ENCODE peak calls at places on chromosome 17, in five cellular contexts. T is endothelial cell, A is prostate gland, M is fibroblast of the aortic adventitia, B is K562. Z is an unnamed sample.
A peak's percentile ranks its signal among the peaks of the same experiment; 100 is the strongest.

GRCh38 chr17:47719411-47720152 is 13.5 kb upstream of the TBX21 start:
- DNase-seq in B (no peak), T (no peak), A (no peak), M (peak; percentile 46), Z (peak; percentile 57)

GRCh38 chr17:17749921-17750320 is 68.7 kb downstream of the RAI1 start:
- DNase-seq in A (no peak), T (peak; percentile 62), M (peak; percentile 56), B (peak; percentile 66), Z (peak; percentile 70)

GRCh38 chr17:44350733-44351226 is 5.7 kb downstream of the GRN start:
- DNase-seq in A (peak; percentile 41), M (peak; percentile 51), B (peak; percentile 81), T (peak; percentile 87), Z (peak; percentile 84)

GRCh38 chr17:66300956-66301355 is 1.5 kb upstream of the PRKCA start:
- DNase-seq in B (no peak), T (no peak), A (no peak), M (no peak), Z (no peak)

GRCh38 chr17:2749058-2749783 is at the start of gene CCDC92B:
- DNase-seq in M (no peak), A (no peak), T (no peak), B (no peak), Z (no peak)

GRCh38 chr17:9887521-9887920 is 17.6 kb downstream of the RCVRN start:
- DNase-seq in M (no peak), A (no peak), T (no peak), B (no peak), Z (no peak)

GRCh38 chr17:73419896-73420295 is 108.1 kb upstream of the CDC42EP4 start:
- DNase-seq in M (no peak), B (no peak), A (no peak), T (no peak), Z (no peak)

GRCh38 chr17:62790554-62790953 is 17.6 kb downstream of the MARCHF10 start:
- DNase-seq in T (no peak), M (peak; percentile 42), A (no peak), B (no peak), Z (no peak)

GRCh38 chr17:40551874-40552768 is 13.2 kb downstream of the CCR7 start:
- DNase-seq in M (peak; percentile 95), T (no peak), A (no peak), B (no peak), Z (no peak)

GRCh38 chr17:63316100-63316499 is 130.0 kb downstream of the CYB561 start:
- DNase-seq in T (no peak), B (no peak), M (no peak), A (no peak), Z (no peak)

GRCh38 chr17:61477204-61477834 is 25.1 kb downstream of the TBX4 start:
- DNase-seq in B (no peak), A (no peak), T (no peak), M (peak; percentile 33), Z (no peak)

GRCh38 chr17:77383613-77384608 is 243.1 kb downstream of the SEC14L1 start:
- DNase-seq in M (no peak), T (no peak), A (peak; percentile 46), B (no peak), Z (no peak)

GRCh38 chr17:83187782-83188311 is 108.4 kb downstream of the METRNL start:
- DNase-seq in A (no peak), T (no peak), B (no peak), M (no peak), Z (no peak)

GRCh38 chr17:35918665-35919064 is 11.9 kb downstream of the RDM1 start:
- DNase-seq in B (no peak), M (no peak), T (no peak), A (no peak), Z (no peak)

GRCh38 chr17:74639704-74640142 is 16.2 kb upstream of the CD300E start:
- DNase-seq in M (no peak), B (no peak), A (no peak), T (no peak), Z (peak; percentile 43)

GRCh38 chr17:33024688-33025486 is 33.2 kb downstream of the SPACA3 start:
- DNase-seq in B (no peak), A (no peak), T (no peak), M (no peak), Z (no peak)

GRCh38 chr17:82611140-82612058 is 36.8 kb downstream of the WDR45B start:
- DNase-seq in B (peak; percentile 58), A (no peak), T (no peak), M (peak; percentile 46), Z (no peak)

GRCh38 chr17:59840908-59841666 is 51.7 kb downstream of the TUBD1 start:
- DNase-seq in A (no peak), T (no peak), B (no peak), M (peak; percentile 68), Z (no peak)

GRCh38 chr17:75346906-75347305 is 57.7 kb upstream of the SLC25A19 start:
- DNase-seq in B (peak; percentile 54), T (no peak), A (no peak), M (peak; percentile 44), Z (no peak)

GRCh38 chr17:76246080-76247066 is 6.1 kb upstream of the RNF157 start:
- DNase-seq in M (peak; percentile 27), A (no peak), T (no peak), B (no peak), Z (peak; percentile 87)

GRCh38 chr17:21358185-21358584 is 18.0 kb upstream of the KCNJ12 start:
- DNase-seq in M (no peak), B (no peak), A (no peak), T (no peak), Z (no peak)

GRCh38 chr17:32878211-32878610 is 1.3 kb upstream of the MYO1D start:
- DNase-seq in B (no peak), T (no peak), A (peak; percentile 20), M (peak; percentile 65), Z (no peak)

GRCh38 chr17:65485388-65486299 is 75.8 kb downstream of the AXIN2 start:
- DNase-seq in M (peak; percentile 96), B (no peak), A (no peak), T (no peak), Z (no peak)

GRCh38 chr17:34601431-34601830 is 22.0 kb downstream of the TMEM132E start:
- DNase-seq in A (no peak), T (no peak), M (no peak), B (no peak), Z (no peak)

GRCh38 chr17:63694229-63694973 is 5.5 kb downstream of the LIMD2 start:
- DNase-seq in A (no peak), T (no peak), M (no peak), B (no peak), Z (no peak)

GRCh38 chr17:18191071-18191667 is 7.5 kb downstream of the ALKBH5 start:
- DNase-seq in M (peak; percentile 37), T (no peak), A (no peak), B (no peak), Z (no peak)

GRCh38 chr17:1197781-1198490 is 18.2 kb upstream of the ABR start:
- DNase-seq in M (no peak), B (no peak), A (no peak), T (no peak), Z (peak; percentile 85)

GRCh38 chr17:79721993-79722671 is 8.6 kb upstream of the ENPP7 start:
- DNase-seq in B (peak; percentile 47), T (no peak), A (no peak), M (peak; percentile 4), Z (no peak)
- TF ChIP-seq CTCF in B (peak; percentile 57), T (peak; percentile 33), A (no peak), M (peak; percentile 5), Z (no peak)

DNA sequence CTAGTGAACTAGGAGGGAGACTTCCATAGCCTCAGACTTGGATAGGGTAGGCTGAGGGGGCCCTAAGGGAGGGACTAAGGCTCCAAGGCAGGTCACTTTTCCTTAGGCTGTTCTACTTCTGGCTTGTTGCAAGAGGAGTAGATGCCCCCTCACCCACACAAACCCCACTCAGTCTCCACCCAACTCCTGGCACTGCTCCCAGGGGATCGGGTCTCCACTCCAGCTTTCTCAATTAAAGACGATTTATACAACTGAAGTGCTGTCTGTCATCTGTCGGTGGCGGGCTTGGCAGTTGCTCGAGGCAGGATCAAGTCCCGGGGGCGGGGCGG is 215 bp upstream of the CHRNB1 start:
- DNase-seq in M (no peak), T (no peak), A (no peak), B (no peak), Z (no peak)
- TF ChIP-seq CTCF in M (no peak), T (no peak), A (no peak), B (no peak), Z (no peak)

GRCh38 chr17:81523139-81524062 is 4.8 kb upstream of the FSCN2 start:
- DNase-seq in B (peak; percentile 56), M (peak; percentile 63), A (no peak), T (peak; percentile 66), Z (no peak)
- TF ChIP-seq CTCF in B (peak; percentile 67), M (peak; percentile 45), A (no peak), T (peak; percentile 30), Z (no peak)

DNA sequence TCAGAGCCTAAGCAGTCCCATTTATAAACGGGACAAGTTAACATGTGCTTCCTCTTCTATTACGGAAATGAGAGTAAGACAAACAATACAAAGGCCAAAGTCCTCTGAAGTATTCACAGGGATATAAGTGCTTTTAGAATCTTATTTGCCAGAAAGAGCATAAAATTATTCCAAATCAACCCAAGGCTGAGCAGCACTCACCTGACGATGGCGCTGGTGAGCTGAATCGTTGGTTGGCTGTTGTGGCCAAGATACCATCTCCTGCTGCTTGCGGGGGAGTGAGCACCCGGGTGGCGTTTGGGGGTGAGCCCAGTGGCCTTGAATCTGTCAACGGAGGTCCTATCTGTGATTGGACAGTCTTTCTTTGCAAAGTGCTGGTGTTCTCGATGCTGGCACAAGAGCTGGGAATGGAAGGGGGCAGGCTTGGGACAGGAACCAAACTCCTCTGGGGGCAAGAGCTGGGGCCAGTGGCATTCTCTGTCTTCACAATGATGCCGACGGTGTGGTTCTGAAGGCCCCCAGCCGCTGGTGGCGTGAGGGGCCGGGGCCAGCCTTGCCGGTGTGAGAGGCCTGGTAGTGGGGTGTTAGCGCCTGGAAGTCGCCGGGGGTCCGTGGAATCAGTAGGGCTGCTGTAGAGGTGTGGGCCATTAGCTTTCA is 9.5 kb upstream of the DHRS13 start:
- DNase-seq in M (no peak), T (no peak), A (no peak), B (peak; percentile 98), Z (no peak)
- TF ChIP-seq CTCF in M (peak; percentile 24), T (no peak), A (no peak), B (peak; percentile 92), Z (peak; percentile 4)

DNA sequence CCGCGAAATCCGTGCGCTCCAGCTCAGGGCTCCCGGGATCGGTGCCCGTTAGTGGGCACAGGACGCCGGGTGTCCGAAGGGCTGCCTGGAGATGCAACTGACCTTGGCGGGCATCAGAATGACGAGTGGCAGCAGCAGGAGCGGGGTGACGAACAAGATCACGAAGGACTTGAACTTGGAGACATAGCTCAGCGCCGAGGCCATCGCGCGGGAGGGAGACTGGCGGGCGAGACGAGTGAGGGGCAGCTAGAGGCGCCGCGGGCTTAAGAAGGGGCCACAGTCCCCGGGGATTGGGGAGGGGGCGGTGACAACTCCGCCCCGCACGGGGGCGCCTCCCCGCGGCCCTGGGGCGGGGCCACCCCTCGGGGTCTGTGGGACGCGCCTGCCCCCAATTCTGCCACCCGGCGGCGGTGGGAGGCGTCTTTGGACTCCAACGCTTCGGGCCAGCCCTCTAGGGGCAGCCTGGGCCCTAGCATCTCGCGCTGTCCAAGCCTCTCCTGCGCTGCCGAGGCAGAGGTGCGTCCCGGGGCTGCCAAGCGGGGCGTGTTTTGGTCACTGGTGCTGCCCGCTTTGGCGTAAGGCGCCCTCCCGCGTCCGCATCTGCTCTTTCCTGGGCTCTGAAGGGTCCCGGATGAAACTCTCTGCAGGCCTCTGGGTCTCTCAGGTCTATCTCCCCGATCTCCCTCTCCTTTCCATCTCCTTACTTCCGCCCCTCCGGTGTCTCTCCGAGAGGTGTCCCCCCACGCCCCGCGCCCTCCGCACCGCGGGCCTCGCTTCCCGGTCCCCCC is at the start of gene SLC13A5:
- DNase-seq in B (peak; percentile 59), T (peak; percentile 69), A (no peak), M (peak; percentile 6), Z (peak; percentile 42)
- TF ChIP-seq CTCF in B (peak; percentile 44), T (peak; percentile 50), A (peak; percentile 28), M (peak; percentile 50), Z (peak; percentile 5)